ENCODE peak calls at places on chromosomes 16 and 17, in seven cellular contexts. C is RWPE2, X is COR-L47, K is HT-29, S is T1000, J is ureter, D is AG04450. Z is an unnamed sample.

GRCh38 chr17:27315322-27315721 is 21.4 kb downstream of the WSB1 start:
- DNase-seq in C (no peak), X (no peak), K (peak; percentile 84), S (no peak), J (peak; percentile 81), D (peak; percentile 86), Z (no peak)

GRCh38 chr16:78729687-78730086 is 630.2 kb downstream of the WWOX start:
- DNase-seq in C (no peak), X (no peak), K (no peak), S (no peak), J (no peak), D (no peak), Z (no peak)

GRCh38 chr17:74659898-74660297 is 36.4 kb upstream of the CD300E start:
- DNase-seq in C (no peak), X (no peak), K (no peak), S (no peak), J (no peak), D (no peak), Z (no peak)

GRCh38 chr16:70770968-70771552 is 29.9 kb downstream of the VAC14 start:
- DNase-seq in C (no peak), X (no peak), K (peak; percentile 88), S (peak; percentile 48), J (peak; percentile 76), D (no peak), Z (peak; percentile 87)

GRCh38 chr17:40361063-40361924 is 3.2 kb downstream of the GJD3 start:
- DNase-seq in C (no peak), X (no peak), K (no peak), S (no peak), J (no peak), D (no peak), Z (no peak)

GRCh38 chr17:2266045-2266864 is 37.3 kb downstream of the SMG6 start:
- DNase-seq in C (no peak), X (no peak), K (no peak), S (no peak), J (peak; percentile 54), D (no peak), Z (no peak)

GRCh38 chr16:27720731-27721547 is 171.0 kb downstream of the KATNIP start:
- DNase-seq in C (no peak), X (no peak), K (no peak), S (no peak), J (no peak), D (no peak), Z (no peak)

GRCh38 chr17:47717261-47717697 is 15.8 kb upstream of the TBX21 start:
- DNase-seq in C (no peak), X (no peak), K (no peak), S (no peak), J (no peak), D (no peak), Z (no peak)

GRCh38 chr16:6317924-6318323 is 1014.7 kb upstream of the RBFOX1 start:
- DNase-seq in C (no peak), X (no peak), K (no peak), S (no peak), J (no peak), D (no peak), Z (no peak)

GRCh38 chr16:87133966-87134945 is 182.9 kb downstream of the C16orf95 start:
- DNase-seq in C (no peak), X (no peak), K (no peak), S (no peak), J (no peak), D (no peak), Z (no peak)

GRCh38 chr16:47258874-47259461 is 115.2 kb upstream of the NETO2 start:
- DNase-seq in C (no peak), X (peak; percentile 5), K (peak; percentile 50), S (no peak), J (no peak), D (peak; percentile 2), Z (no peak)

GRCh38 chr16:457732-458400 is 32.4 kb downstream of the RAB11FIP3 start:
- DNase-seq in C (no peak), X (no peak), K (peak; percentile 10), S (no peak), J (no peak), D (no peak), Z (no peak)

GRCh38 chr16:50038756-50039529 is 13.9 kb downstream of the CNEP1R1 start:
- DNase-seq in C (no peak), X (no peak), K (no peak), S (no peak), J (peak; percentile 53), D (no peak), Z (no peak)